ENCODE peak calls at places on chromosomes 5 and 9, in seven cellular contexts. One of them, this sample, is unnamed.

GRCh38 chr5:154771383-154771901 is 16.3 kb downstream of the LARP1 start:
- DNase-seq in ovary: peak
- DNase-seq in stimulated activated CD4-positive, alpha-beta T cell treated with anti-CD3 and anti-CD28 coated beads, Interleukin-2, amount 100 ng/mL, for 48 hours: no peak
- DNase-seq in stromal cell of bone marrow: peak
- DNase-seq in hepatocyte: peak
- DNase-seq in cardiac fibroblast: peak
- DNase-seq in fibroblast of pulmonary artery: peak
- DNase-seq in this sample: no peak

GRCh38 chr5:152514827-152515397 is 109.8 kb upstream of the NMUR2 start:
- DNase-seq in ovary: no peak
- DNase-seq in hepatocyte: peak
- DNase-seq in fibroblast of pulmonary artery: peak
- DNase-seq in stimulated activated CD4-positive, alpha-beta T cell treated with anti-CD3 and anti-CD28 coated beads, Interleukin-2, amount 100 ng/mL, for 48 hours: no peak
- DNase-seq in cardiac fibroblast: peak
- DNase-seq in stromal cell of bone marrow: peak
- DNase-seq in this sample: no peak

GRCh38 chr5:160638141-160638742 is 213.8 kb downstream of the ATP10B start:
- DNase-seq in stimulated activated CD4-positive, alpha-beta T cell treated with anti-CD3 and anti-CD28 coated beads, Interleukin-2, amount 100 ng/mL, for 48 hours: no peak
- DNase-seq in cardiac fibroblast: no peak
- DNase-seq in hepatocyte: peak
- DNase-seq in fibroblast of pulmonary artery: no peak
- DNase-seq in stromal cell of bone marrow: no peak
- DNase-seq in ovary: no peak
- DNase-seq in this sample: no peak

GRCh38 chr5:73120222-73121108 is at the start of gene TMEM171:
- DNase-seq in fibroblast of pulmonary artery: peak
- DNase-seq in cardiac fibroblast: peak
- DNase-seq in stromal cell of bone marrow: peak
- DNase-seq in ovary: no peak
- DNase-seq in stimulated activated CD4-positive, alpha-beta T cell treated with anti-CD3 and anti-CD28 coated beads, Interleukin-2, amount 100 ng/mL, for 48 hours: no peak
- DNase-seq in hepatocyte: peak
- DNase-seq in this sample: no peak

GRCh38 chr5:38642194-38642987 is 85.9 kb upstream of the LIFR start:
- DNase-seq in hepatocyte: no peak
- DNase-seq in stimulated activated CD4-positive, alpha-beta T cell treated with anti-CD3 and anti-CD28 coated beads, Interleukin-2, amount 100 ng/mL, for 48 hours: no peak
- DNase-seq in stromal cell of bone marrow: no peak
- DNase-seq in cardiac fibroblast: no peak
- DNase-seq in fibroblast of pulmonary artery: no peak
- DNase-seq in ovary: no peak
- DNase-seq in this sample: no peak

GRCh38 chr9:133561976-133562554 is 27.6 kb downstream of the ADAMTSL2 start:
- DNase-seq in cardiac fibroblast: no peak
- DNase-seq in ovary: no peak
- DNase-seq in stromal cell of bone marrow: no peak
- DNase-seq in hepatocyte: no peak
- DNase-seq in fibroblast of pulmonary artery: no peak
- DNase-seq in stimulated activated CD4-positive, alpha-beta T cell treated with anti-CD3 and anti-CD28 coated beads, Interleukin-2, amount 100 ng/mL, for 48 hours: no peak
- DNase-seq in this sample: no peak

GRCh38 chr9:28491121-28491520 is 917.8 kb upstream of the C9orf72 start:
- DNase-seq in cardiac fibroblast: no peak
- DNase-seq in fibroblast of pulmonary artery: no peak
- DNase-seq in ovary: no peak
- DNase-seq in stromal cell of bone marrow: no peak
- DNase-seq in hepatocyte: no peak
- DNase-seq in stimulated activated CD4-positive, alpha-beta T cell treated with anti-CD3 and anti-CD28 coated beads, Interleukin-2, amount 100 ng/mL, for 48 hours: no peak
- DNase-seq in this sample: no peak

GRCh38 chr5:56543431-56544385 is 271.6 kb upstream of the MAP3K1 start:
- DNase-seq in ovary: no peak
- DNase-seq in stromal cell of bone marrow: no peak
- DNase-seq in hepatocyte: no peak
- DNase-seq in stimulated activated CD4-positive, alpha-beta T cell treated with anti-CD3 and anti-CD28 coated beads, Interleukin-2, amount 100 ng/mL, for 48 hours: no peak
- DNase-seq in cardiac fibroblast: no peak
- DNase-seq in fibroblast of pulmonary artery: peak
- DNase-seq in this sample: no peak

GRCh38 chr5:100131161-100131560 is 404.0 kb upstream of the FAM174A start:
- DNase-seq in cardiac fibroblast: no peak
- DNase-seq in stromal cell of bone marrow: peak
- DNase-seq in hepatocyte: no peak
- DNase-seq in fibroblast of pulmonary artery: no peak
- DNase-seq in stimulated activated CD4-positive, alpha-beta T cell treated with anti-CD3 and anti-CD28 coated beads, Interleukin-2, amount 100 ng/mL, for 48 hours: no peak
- DNase-seq in ovary: no peak
- DNase-seq in this sample: no peak

GRCh38 chr5:115713408-115713807 is 87.6 kb upstream of the TMED7 start:
- DNase-seq in cardiac fibroblast: no peak
- DNase-seq in hepatocyte: no peak
- DNase-seq in ovary: no peak
- DNase-seq in fibroblast of pulmonary artery: no peak
- DNase-seq in stimulated activated CD4-positive, alpha-beta T cell treated with anti-CD3 and anti-CD28 coated beads, Interleukin-2, amount 100 ng/mL, for 48 hours: no peak
- DNase-seq in stromal cell of bone marrow: no peak
- DNase-seq in this sample: no peak

GRCh38 chr9:137820161-137820855 is 57.3 kb upstream of the CACNA1B start:
- DNase-seq in fibroblast of pulmonary artery: no peak
- DNase-seq in hepatocyte: no peak
- DNase-seq in cardiac fibroblast: no peak
- DNase-seq in stromal cell of bone marrow: no peak
- DNase-seq in ovary: no peak
- DNase-seq in stimulated activated CD4-positive, alpha-beta T cell treated with anti-CD3 and anti-CD28 coated beads, Interleukin-2, amount 100 ng/mL, for 48 hours: no peak
- DNase-seq in this sample: no peak

GRCh38 chr5:149437369-149438040 is 58.4 kb upstream of the IL17B start:
- DNase-seq in cardiac fibroblast: no peak
- DNase-seq in ovary: no peak
- DNase-seq in stromal cell of bone marrow: no peak
- DNase-seq in hepatocyte: no peak
- DNase-seq in fibroblast of pulmonary artery: no peak
- DNase-seq in stimulated activated CD4-positive, alpha-beta T cell treated with anti-CD3 and anti-CD28 coated beads, Interleukin-2, amount 100 ng/mL, for 48 hours: no peak
- DNase-seq in this sample: no peak

GRCh38 chr5:5103249-5103648 is 36.9 kb upstream of the ADAMTS16 start:
- DNase-seq in ovary: no peak
- DNase-seq in fibroblast of pulmonary artery: no peak
- DNase-seq in hepatocyte: no peak
- DNase-seq in stimulated activated CD4-positive, alpha-beta T cell treated with anti-CD3 and anti-CD28 coated beads, Interleukin-2, amount 100 ng/mL, for 48 hours: no peak
- DNase-seq in stromal cell of bone marrow: no peak
- DNase-seq in cardiac fibroblast: no peak
- DNase-seq in this sample: no peak

GRCh38 chr9:124602204-124602603 is 95.0 kb upstream of the NR5A1 start:
- DNase-seq in stromal cell of bone marrow: no peak
- DNase-seq in fibroblast of pulmonary artery: no peak
- DNase-seq in hepatocyte: peak
- DNase-seq in ovary: no peak
- DNase-seq in cardiac fibroblast: no peak
- DNase-seq in stimulated activated CD4-positive, alpha-beta T cell treated with anti-CD3 and anti-CD28 coated beads, Interleukin-2, amount 100 ng/mL, for 48 hours: no peak
- DNase-seq in this sample: no peak

GRCh38 chr9:77454668-77455067 is 193.5 kb downstream of the GNA14 start:
- DNase-seq in hepatocyte: no peak
- DNase-seq in fibroblast of pulmonary artery: no peak
- DNase-seq in stimulated activated CD4-positive, alpha-beta T cell treated with anti-CD3 and anti-CD28 coated beads, Interleukin-2, amount 100 ng/mL, for 48 hours: no peak
- DNase-seq in ovary: no peak
- DNase-seq in stromal cell of bone marrow: peak
- DNase-seq in cardiac fibroblast: no peak
- DNase-seq in this sample: no peak

GRCh38 chr5:132261881-132262845 is 4.7 kb downstream of the PDLIM4 start:
- DNase-seq in hepatocyte: no peak
- DNase-seq in fibroblast of pulmonary artery: no peak
- DNase-seq in stimulated activated CD4-positive, alpha-beta T cell treated with anti-CD3 and anti-CD28 coated beads, Interleukin-2, amount 100 ng/mL, for 48 hours: no peak
- DNase-seq in ovary: no peak
- DNase-seq in cardiac fibroblast: no peak
- DNase-seq in stromal cell of bone marrow: no peak
- DNase-seq in this sample: no peak

GRCh38 chr5:142011572-142012185 is 1.1 kb downstream of the GNPDA1 start:
- DNase-seq in cardiac fibroblast: no peak
- DNase-seq in hepatocyte: no peak
- DNase-seq in fibroblast of pulmonary artery: no peak
- DNase-seq in ovary: no peak
- DNase-seq in stromal cell of bone marrow: no peak
- DNase-seq in stimulated activated CD4-positive, alpha-beta T cell treated with anti-CD3 and anti-CD28 coated beads, Interleukin-2, amount 100 ng/mL, for 48 hours: no peak
- DNase-seq in this sample: no peak

GRCh38 chr5:7794301-7794700 is 56.6 kb downstream of the CFAP90 start:
- DNase-seq in ovary: no peak
- DNase-seq in fibroblast of pulmonary artery: no peak
- DNase-seq in stimulated activated CD4-positive, alpha-beta T cell treated with anti-CD3 and anti-CD28 coated beads, Interleukin-2, amount 100 ng/mL, for 48 hours: no peak
- DNase-seq in hepatocyte: no peak
- DNase-seq in cardiac fibroblast: no peak
- DNase-seq in stromal cell of bone marrow: no peak
- DNase-seq in this sample: no peak

GRCh38 chr9:104091708-104092107 is 2.4 kb upstream of the SMC2 start:
- DNase-seq in hepatocyte: no peak
- DNase-seq in cardiac fibroblast: peak
- DNase-seq in ovary: peak
- DNase-seq in stimulated activated CD4-positive, alpha-beta T cell treated with anti-CD3 and anti-CD28 coated beads, Interleukin-2, amount 100 ng/mL, for 48 hours: peak
- DNase-seq in fibroblast of pulmonary artery: peak
- DNase-seq in stromal cell of bone marrow: no peak
- DNase-seq in this sample: peak

GRCh38 chr9:21681641-21682040 is 120.8 kb upstream of the MTAP start:
- DNase-seq in cardiac fibroblast: peak
- DNase-seq in stromal cell of bone marrow: peak
- DNase-seq in fibroblast of pulmonary artery: peak
- DNase-seq in hepatocyte: no peak
- DNase-seq in stimulated activated CD4-positive, alpha-beta T cell treated with anti-CD3 and anti-CD28 coated beads, Interleukin-2, amount 100 ng/mL, for 48 hours: no peak
- DNase-seq in ovary: no peak
- DNase-seq in this sample: no peak

GRCh38 chr5:149228610-149229297 is 42.9 kb upstream of the AFAP1L1 start:
- DNase-seq in cardiac fibroblast: peak
- DNase-seq in ovary: peak
- DNase-seq in fibroblast of pulmonary artery: peak
- DNase-seq in stimulated activated CD4-positive, alpha-beta T cell treated with anti-CD3 and anti-CD28 coated beads, Interleukin-2, amount 100 ng/mL, for 48 hours: no peak
- DNase-seq in hepatocyte: peak
- DNase-seq in stromal cell of bone marrow: peak
- DNase-seq in this sample: peak

GRCh38 chr5:110956280-110956912 is 115.1 kb upstream of the TSLP start:
- DNase-seq in stimulated activated CD4-positive, alpha-beta T cell treated with anti-CD3 and anti-CD28 coated beads, Interleukin-2, amount 100 ng/mL, for 48 hours: no peak
- DNase-seq in stromal cell of bone marrow: no peak
- DNase-seq in cardiac fibroblast: no peak
- DNase-seq in ovary: no peak
- DNase-seq in hepatocyte: no peak
- DNase-seq in fibroblast of pulmonary artery: no peak
- DNase-seq in this sample: no peak

GRCh38 chr9:34170252-34170915 is 8.5 kb upstream of the UBAP1 start:
- DNase-seq in fibroblast of pulmonary artery: no peak
- DNase-seq in hepatocyte: no peak
- DNase-seq in stimulated activated CD4-positive, alpha-beta T cell treated with anti-CD3 and anti-CD28 coated beads, Interleukin-2, amount 100 ng/mL, for 48 hours: no peak
- DNase-seq in stromal cell of bone marrow: no peak
- DNase-seq in ovary: no peak
- DNase-seq in cardiac fibroblast: no peak
- DNase-seq in this sample: no peak

GRCh38 chr9:18994263-18994916 is 38.6 kb downstream of the SAXO1 start:
- DNase-seq in cardiac fibroblast: no peak
- DNase-seq in fibroblast of pulmonary artery: no peak
- DNase-seq in ovary: no peak
- DNase-seq in stimulated activated CD4-positive, alpha-beta T cell treated with anti-CD3 and anti-CD28 coated beads, Interleukin-2, amount 100 ng/mL, for 48 hours: no peak
- DNase-seq in stromal cell of bone marrow: no peak
- DNase-seq in hepatocyte: no peak
- DNase-seq in this sample: no peak

GRCh38 chr5:110536120-110537115 is 190.1 kb downstream of the TMEM232 start:
- DNase-seq in stimulated activated CD4-positive, alpha-beta T cell treated with anti-CD3 and anti-CD28 coated beads, Interleukin-2, amount 100 ng/mL, for 48 hours: no peak
- DNase-seq in stromal cell of bone marrow: peak
- DNase-seq in ovary: no peak
- DNase-seq in cardiac fibroblast: peak
- DNase-seq in hepatocyte: no peak
- DNase-seq in fibroblast of pulmonary artery: no peak
- DNase-seq in this sample: no peak

GRCh38 chr5:127303404-127303803 is 12.8 kb downstream of the MEGF10 start:
- DNase-seq in ovary: no peak
- DNase-seq in stromal cell of bone marrow: no peak
- DNase-seq in fibroblast of pulmonary artery: no peak
- DNase-seq in stimulated activated CD4-positive, alpha-beta T cell treated with anti-CD3 and anti-CD28 coated beads, Interleukin-2, amount 100 ng/mL, for 48 hours: no peak
- DNase-seq in hepatocyte: no peak
- DNase-seq in cardiac fibroblast: no peak
- DNase-seq in this sample: no peak

GRCh38 chr9:113454914-113455761 is 8.4 kb upstream of the RGS3 start:
- DNase-seq in hepatocyte: peak
- DNase-seq in stromal cell of bone marrow: peak
- DNase-seq in stimulated activated CD4-positive, alpha-beta T cell treated with anti-CD3 and anti-CD28 coated beads, Interleukin-2, amount 100 ng/mL, for 48 hours: no peak
- DNase-seq in fibroblast of pulmonary artery: peak
- DNase-seq in cardiac fibroblast: peak
- DNase-seq in ovary: peak
- DNase-seq in this sample: no peak

GRCh38 chr9:123883634-123884033 is 46.3 kb downstream of the DENND1A start:
- DNase-seq in fibroblast of pulmonary artery: peak
- DNase-seq in stromal cell of bone marrow: no peak
- DNase-seq in ovary: no peak
- DNase-seq in hepatocyte: no peak
- DNase-seq in cardiac fibroblast: peak
- DNase-seq in stimulated activated CD4-positive, alpha-beta T cell treated with anti-CD3 and anti-CD28 coated beads, Interleukin-2, amount 100 ng/mL, for 48 hours: no peak
- DNase-seq in this sample: no peak

GRCh38 chr5:37668524-37669047 is 171.3 kb downstream of the GDNF start:
- DNase-seq in ovary: peak
- DNase-seq in hepatocyte: peak
- DNase-seq in fibroblast of pulmonary artery: peak
- DNase-seq in stimulated activated CD4-positive, alpha-beta T cell treated with anti-CD3 and anti-CD28 coated beads, Interleukin-2, amount 100 ng/mL, for 48 hours: no peak
- DNase-seq in cardiac fibroblast: peak
- DNase-seq in stromal cell of bone marrow: peak
- DNase-seq in this sample: peak

GRCh38 chr9:114905160-114905940 is 25.0 kb downstream of the TNFSF8 start:
- DNase-seq in stimulated activated CD4-positive, alpha-beta T cell treated with anti-CD3 and anti-CD28 coated beads, Interleukin-2, amount 100 ng/mL, for 48 hours: no peak
- DNase-seq in fibroblast of pulmonary artery: no peak
- DNase-seq in stromal cell of bone marrow: no peak
- DNase-seq in ovary: no peak
- DNase-seq in cardiac fibroblast: no peak
- DNase-seq in hepatocyte: no peak
- DNase-seq in this sample: no peak

GRCh38 chr9:70080481-70081119 is 37.0 kb downstream of the MAMDC2 start:
- DNase-seq in stromal cell of bone marrow: peak
- DNase-seq in stimulated activated CD4-positive, alpha-beta T cell treated with anti-CD3 and anti-CD28 coated beads, Interleukin-2, amount 100 ng/mL, for 48 hours: no peak
- DNase-seq in cardiac fibroblast: peak
- DNase-seq in hepatocyte: no peak
- DNase-seq in ovary: peak
- DNase-seq in fibroblast of pulmonary artery: peak
- DNase-seq in this sample: peak

GRCh38 chr9:104903609-104904008 is 24.3 kb downstream of the ABCA1 start:
- DNase-seq in fibroblast of pulmonary artery: no peak
- DNase-seq in ovary: no peak
- DNase-seq in cardiac fibroblast: peak
- DNase-seq in stimulated activated CD4-positive, alpha-beta T cell treated with anti-CD3 and anti-CD28 coated beads, Interleukin-2, amount 100 ng/mL, for 48 hours: no peak
- DNase-seq in stromal cell of bone marrow: no peak
- DNase-seq in hepatocyte: peak
- DNase-seq in this sample: no peak

GRCh38 chr5:131706278-131706677 is 71.2 kb upstream of the RAPGEF6 start:
- DNase-seq in stromal cell of bone marrow: no peak
- DNase-seq in cardiac fibroblast: no peak
- DNase-seq in stimulated activated CD4-positive, alpha-beta T cell treated with anti-CD3 and anti-CD28 coated beads, Interleukin-2, amount 100 ng/mL, for 48 hours: no peak
- DNase-seq in hepatocyte: no peak
- DNase-seq in fibroblast of pulmonary artery: no peak
- DNase-seq in ovary: no peak
- DNase-seq in this sample: no peak

GRCh38 chr9:85414399-85414798 is 327.4 kb downstream of the AGTPBP1 start:
- DNase-seq in stromal cell of bone marrow: no peak
- DNase-seq in hepatocyte: no peak
- DNase-seq in fibroblast of pulmonary artery: no peak
- DNase-seq in cardiac fibroblast: no peak
- DNase-seq in stimulated activated CD4-positive, alpha-beta T cell treated with anti-CD3 and anti-CD28 coated beads, Interleukin-2, amount 100 ng/mL, for 48 hours: no peak
- DNase-seq in ovary: no peak
- DNase-seq in this sample: no peak

GRCh38 chr5:50711280-50711679 is 44.8 kb downstream of the PARP8 start:
- DNase-seq in stromal cell of bone marrow: peak
- DNase-seq in hepatocyte: peak
- DNase-seq in fibroblast of pulmonary artery: no peak
- DNase-seq in cardiac fibroblast: peak
- DNase-seq in stimulated activated CD4-positive, alpha-beta T cell treated with anti-CD3 and anti-CD28 coated beads, Interleukin-2, amount 100 ng/mL, for 48 hours: peak
- DNase-seq in ovary: no peak
- DNase-seq in this sample: no peak

GRCh38 chr5:148459669-148460068 is 75.9 kb downstream of the FBXO38 start:
- DNase-seq in stromal cell of bone marrow: no peak
- DNase-seq in cardiac fibroblast: no peak
- DNase-seq in hepatocyte: no peak
- DNase-seq in stimulated activated CD4-positive, alpha-beta T cell treated with anti-CD3 and anti-CD28 coated beads, Interleukin-2, amount 100 ng/mL, for 48 hours: no peak
- DNase-seq in ovary: no peak
- DNase-seq in fibroblast of pulmonary artery: no peak
- DNase-seq in this sample: no peak

GRCh38 chr5:308672-309271 is 12.7 kb upstream of the AHRR start:
- DNase-seq in stimulated activated CD4-positive, alpha-beta T cell treated with anti-CD3 and anti-CD28 coated beads, Interleukin-2, amount 100 ng/mL, for 48 hours: no peak
- DNase-seq in stromal cell of bone marrow: no peak
- DNase-seq in cardiac fibroblast: peak
- DNase-seq in fibroblast of pulmonary artery: peak
- DNase-seq in hepatocyte: no peak
- DNase-seq in ovary: peak
- DNase-seq in this sample: no peak

GRCh38 chr5:17401509-17402290 is 96.3 kb upstream of the TAF11L2 start:
- DNase-seq in ovary: no peak
- DNase-seq in cardiac fibroblast: no peak
- DNase-seq in fibroblast of pulmonary artery: no peak
- DNase-seq in hepatocyte: no peak
- DNase-seq in stimulated activated CD4-positive, alpha-beta T cell treated with anti-CD3 and anti-CD28 coated beads, Interleukin-2, amount 100 ng/mL, for 48 hours: no peak
- DNase-seq in stromal cell of bone marrow: no peak
- DNase-seq in this sample: no peak

This sample was measured in HL-60.